ENCODE peak calls at places on chromosomes 13 and 19, in five cellular contexts. G is sigmoid colon; V is tibial nerve; U is effector memory CD4-positive, alpha-beta T cell; T is Peyer's patch. B is an unnamed sample. For H3K9me3, the result is how much of the 10 kb centered on the place peaks cover.

GRCh38 chr19:56314018-56314583 is 538 bp downstream of the ZSCAN5A start:
- DNase-seq in G (no peak), V (no peak), U (no peak), T (no peak), B (no peak)

GRCh38 chr19:32977269-32977668 is 5.2 kb downstream of the FAAP24 start:
- DNase-seq in G (no peak), V (no peak), U (no peak), T (no peak), B (no peak)

GRCh38 chr19:18294467-18294864 is 13.0 kb upstream of the JUND start:
- DNase-seq in G (no peak), V (no peak), U (peak), T (peak), B (peak)

GRCh38 chr19:48815870-48816501 is 5.2 kb upstream of the BCAT2 start:
- DNase-seq in G (no peak), V (no peak), U (no peak), T (no peak), B (no peak)

GRCh38 chr19:991932-992669 is 8.0 kb downstream of the WDR18 start:
- DNase-seq in G (no peak), V (no peak), U (no peak), T (no peak), B (no peak)

GRCh38 chr13:100513987-100514670 is 74.5 kb downstream of the GGACT start:
- DNase-seq in G (no peak), V (no peak), U (no peak), T (no peak), B (no peak)

GRCh38 chr13:45238945-45239795 is 38.3 kb upstream of the KCTD4 start:
- DNase-seq in G (no peak), V (no peak), U (no peak), T (no peak), B (no peak)

GRCh38 chr19:13633109-13633508 is 126.8 kb upstream of the CACNA1A start:
- DNase-seq in G (no peak), V (no peak), U (no peak), T (peak), B (no peak)

GRCh38 chr13:41500501-41500900 is 43.2 kb downstream of the RGCC start:
- DNase-seq in G (no peak), V (no peak), U (no peak), T (no peak), B (no peak)

GRCh38 chr13:43284162-43284561 is 260.8 kb downstream of the DNAJC15 start:
- DNase-seq in G (no peak), V (no peak), U (no peak), T (no peak), B (no peak)

GRCh38 chr19:45164577-45165335 is 4.0 kb upstream of the NKPD1 start:
- DNase-seq in G (no peak), V (no peak), U (peak), T (peak), B (peak)

GRCh38 chr19:36547001-36547732 is 19.1 kb upstream of the ZNF260 start:
- DNase-seq in G (no peak), V (no peak), U (no peak), T (no peak), B (no peak)

GRCh38 chr13:31747966-31748365 is 8.6 kb downstream of the RXFP2 start:
- DNase-seq in G (no peak), V (no peak), U (no peak), T (no peak), B (no peak)

GRCh38 chr19:7722231-7722651 is 9.7 kb downstream of the CLEC4G start:
- DNase-seq in G (no peak), V (no peak), U (no peak), T (no peak), B (no peak)

GRCh38 chr13:86095351-86095750 is 296.1 kb upstream of the SLITRK6 start:
- DNase-seq in G (no peak), V (no peak), U (no peak), T (no peak), B (no peak)

DNA sequence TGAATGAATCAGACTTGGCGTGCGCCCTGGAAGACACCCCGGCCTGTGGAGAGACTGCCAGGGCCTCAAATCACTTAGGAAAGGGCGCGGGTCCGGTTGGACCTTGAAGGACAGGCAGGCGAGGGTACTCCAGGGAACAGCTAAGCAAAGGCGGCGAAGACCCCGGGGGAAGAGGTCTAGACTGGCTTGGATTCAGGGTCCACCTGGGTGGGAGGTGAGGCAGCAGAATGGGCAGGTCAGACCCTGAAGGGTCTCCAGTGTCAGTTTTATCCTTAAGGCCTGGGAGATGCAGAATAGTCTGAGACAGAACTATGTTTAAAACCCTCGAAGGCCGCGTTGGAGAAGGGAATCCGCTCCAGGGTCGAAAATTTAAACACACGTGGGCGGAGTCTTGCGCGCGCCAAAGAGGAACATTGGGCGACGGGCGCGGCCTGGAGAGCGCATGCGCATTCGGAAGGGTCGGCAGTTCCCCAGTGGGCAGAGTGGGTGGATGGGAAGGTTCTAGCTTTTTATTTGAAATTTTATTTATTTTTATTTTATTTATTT is 567 bp upstream of the SMG9 start:
- DNase-seq in G (peak), V (peak), U (peak), T (peak), B (peak)
- H3K27ac ChIP-seq in G (peak), V (peak), U (peak), T (peak), B (peak)

GRCh38 chr19:30237146-30237545 is 135.0 kb upstream of the ZNF536 start:
- DNase-seq in G (no peak), V (no peak), U (no peak), T (no peak), B (no peak)

GRCh38 chr19:30231408-30232318 is 140.5 kb upstream of the ZNF536 start:
- DNase-seq in G (no peak), V (no peak), U (no peak), T (no peak), B (no peak)

GRCh38 chr19:30233375-30233774 is 138.8 kb upstream of the ZNF536 start:
- DNase-seq in G (no peak), V (no peak), U (no peak), T (no peak), B (no peak)

GRCh38 chr19:30236587-30236986 is 135.6 kb upstream of the ZNF536 start:
- DNase-seq in G (no peak), V (no peak), U (no peak), T (no peak), B (no peak)

DNA sequence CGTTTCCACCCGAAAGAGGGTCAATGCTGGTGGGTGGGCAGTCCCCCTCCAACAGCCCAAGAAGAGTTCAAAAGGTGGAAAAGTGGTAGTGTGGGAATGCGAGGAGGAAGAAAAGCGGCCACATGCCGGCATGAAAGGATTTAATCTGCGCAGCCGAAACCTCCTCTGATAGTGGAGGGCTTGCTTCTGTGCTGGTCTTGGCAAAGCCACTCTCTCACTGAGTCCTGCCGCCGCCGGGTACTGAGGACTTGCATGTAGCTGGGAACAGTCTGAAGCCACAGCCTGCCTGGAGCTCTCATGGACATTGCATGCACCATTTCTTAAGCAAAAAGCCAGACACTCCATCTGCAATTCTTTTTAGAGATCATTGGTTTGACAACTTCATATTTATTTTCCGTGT is 136.2 kb upstream of the ZNF536 start:
- DNase-seq in G (no peak), V (no peak), U (no peak), T (no peak), B (no peak)
- H3K4me3 ChIP-seq in G (no peak), V (no peak), U (no peak), T (no peak), B (no peak)

GRCh38 chr19:57570707-57571106 is 8.0 kb downstream of the ZNF416 start:
- DNase-seq in G (no peak), V (no peak), U (no peak), T (no peak), B (no peak)
- H3K9me3 ChIP-seq in G (half or more), V (under half), U (half or more), T (half or more), B (half or more)

DNA sequence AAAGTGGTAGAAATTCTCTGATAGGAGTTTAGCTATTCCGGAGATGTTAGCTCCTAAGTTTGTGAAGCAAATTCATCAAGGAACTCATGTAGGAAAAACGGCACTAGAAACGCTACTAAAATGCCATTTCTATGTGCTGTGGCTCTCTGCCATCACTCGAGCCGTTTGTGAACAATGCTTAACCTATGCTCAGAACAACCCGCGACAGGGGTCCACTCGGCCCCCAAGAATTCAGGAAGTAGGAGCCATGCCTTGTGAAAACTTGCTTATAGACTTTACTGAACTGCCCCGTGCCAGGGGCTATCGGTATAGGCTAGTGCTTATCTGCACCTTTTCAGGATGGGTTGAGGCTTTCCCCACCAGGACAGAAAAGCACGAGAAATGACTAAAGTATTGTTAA is 14.2 kb upstream of the SLC15A1 start:
- DNase-seq in G (no peak), V (no peak), U (no peak), T (no peak), B (no peak)
- H3K27ac ChIP-seq in G (no peak), V (no peak), U (no peak), T (no peak), B (no peak)